ENCODE peak calls at places on chromosomes 4 and X, in five cellular contexts. X, G, A, S and B are unnamed samples.

GRCh38 chr4:134773497-134774000 is 572.0 kb upstream of the PABPC4L start:
- DNase-seq in S (no peak), A (no peak), X (no peak), G (no peak), B (no peak)

GRCh38 chrX:107730298-107730655 is 45.3 kb downstream of the TSC22D3 start:
- DNase-seq in S (no peak), G (no peak), A (peak), X (no peak), B (no peak)

GRCh38 chrX:14607446-14607845 is 78.1 kb downstream of the GLRA2 start:
- DNase-seq in A (no peak), X (no peak), G (no peak), S (no peak), B (no peak)

GRCh38 chr4:34043131-34043530 is 2201.2 kb downstream of the ARAP2 start:
- DNase-seq in X (peak), G (no peak), A (no peak), S (no peak), B (no peak)

GRCh38 chr4:120009731-120010130 is 56.9 kb downstream of the MAD2L1 start:
- DNase-seq in A (no peak), S (no peak), X (no peak), G (no peak), B (no peak)

GRCh38 chr4:7804759-7805385 is 134.8 kb downstream of the AFAP1 start:
- DNase-seq in A (no peak), X (no peak), G (no peak), S (no peak), B (no peak)

GRCh38 chr4:54657194-54657555 is 582 bp upstream of the KIT start:
- DNase-seq in A (no peak), X (no peak), G (no peak), S (no peak), B (no peak)

GRCh38 chr4:105843941-105844340 is 51.3 kb upstream of the NPNT start:
- DNase-seq in S (no peak), A (no peak), X (no peak), G (no peak), B (no peak)

GRCh38 chr4:105555409-105555808 is 3.0 kb downstream of the ARHGEF38 start:
- DNase-seq in S (peak), G (no peak), X (no peak), A (no peak), B (no peak)

GRCh38 chr4:176611954-176612353 is 180.8 kb downstream of the VEGFC start:
- DNase-seq in A (no peak), S (no peak), X (no peak), G (no peak), B (no peak)

GRCh38 chr4:137648531-137648930 is 116.2 kb upstream of the PCDH18 start:
- DNase-seq in S (no peak), X (no peak), G (no peak), A (no peak), B (no peak)

GRCh38 chr4:19675172-19675811 is 576.4 kb upstream of the SLIT2 start:
- DNase-seq in S (no peak), G (no peak), A (no peak), X (no peak), B (no peak)

GRCh38 chrX:107451754-107452153 is 2.3 kb downstream of the FRMPD3 start:
- DNase-seq in X (no peak), S (peak), A (no peak), G (no peak), B (no peak)

GRCh38 chr4:187940299-187940698 is 55.3 kb upstream of the ZFP42 start:
- DNase-seq in S (no peak), A (no peak), G (no peak), X (no peak), B (no peak)

GRCh38 chr4:13903851-13904340 is 276.4 kb upstream of the BOD1L1 start:
- DNase-seq in S (no peak), G (no peak), A (no peak), X (no peak), B (no peak)

GRCh38 chrX:119042040-119042439 is 30.8 kb upstream of the CT47C1 start:
- DNase-seq in X (no peak), G (no peak), A (no peak), S (no peak), B (no peak)

GRCh38 chr4:40621592-40622512 is 7.8 kb downstream of the RBM47 start:
- DNase-seq in X (peak), G (peak), A (peak), S (no peak), B (no peak)

GRCh38 chr4:11455201-11455835 is 26.6 kb upstream of the HS3ST1 start:
- DNase-seq in S (no peak), G (no peak), A (no peak), X (no peak), B (no peak)

GRCh38 chr4:2646386-2647149 is 109.6 kb downstream of the TNIP2 start:
- DNase-seq in X (no peak), S (no peak), G (peak), A (no peak), B (no peak)

GRCh38 chrX:102837843-102838242 is 99.2 kb upstream of the RAB40AL start:
- DNase-seq in A (no peak), X (no peak), S (no peak), G (no peak), B (no peak)

GRCh38 chrX:51893931-51894696 is 691 bp downstream of the MAGED1 start:
- DNase-seq in X (peak), S (peak), A (no peak), G (peak), B (no peak)

GRCh38 chr4:70931359-70931758 is 29.2 kb downstream of the MOB1B start:
- DNase-seq in S (no peak), A (no peak), G (no peak), X (no peak), B (no peak)
- H3K27ac ChIP-seq in S (no peak), A (no peak), G (no peak), X (peak), B (no peak)

GRCh38 chrX:136708348-136708747 is 60.4 kb downstream of the CD40LG start:
- DNase-seq in X (no peak), S (no peak), A (no peak), G (no peak), B (no peak)
- TF ChIP-seq CTCF in X (peak), S (peak), A (peak), G (no peak), B (no peak)

GRCh38 chr4:150854600-150854999 is 160.5 kb downstream of the LRBA start:
- DNase-seq in A (no peak), X (no peak), S (no peak), G (no peak), B (no peak)

GRCh38 chr4:150863456-150863855 is 151.6 kb downstream of the LRBA start:
- DNase-seq in G (no peak), X (no peak), S (no peak), A (no peak), B (no peak)

GRCh38 chr4:150855981-150856510 is 159.0 kb downstream of the LRBA start:
- DNase-seq in X (no peak), S (no peak), G (no peak), A (no peak), B (no peak)

GRCh38 chr4:150862829-150863228 is 152.3 kb downstream of the LRBA start:
- DNase-seq in A (no peak), X (no peak), S (no peak), G (no peak), B (no peak)

DNA sequence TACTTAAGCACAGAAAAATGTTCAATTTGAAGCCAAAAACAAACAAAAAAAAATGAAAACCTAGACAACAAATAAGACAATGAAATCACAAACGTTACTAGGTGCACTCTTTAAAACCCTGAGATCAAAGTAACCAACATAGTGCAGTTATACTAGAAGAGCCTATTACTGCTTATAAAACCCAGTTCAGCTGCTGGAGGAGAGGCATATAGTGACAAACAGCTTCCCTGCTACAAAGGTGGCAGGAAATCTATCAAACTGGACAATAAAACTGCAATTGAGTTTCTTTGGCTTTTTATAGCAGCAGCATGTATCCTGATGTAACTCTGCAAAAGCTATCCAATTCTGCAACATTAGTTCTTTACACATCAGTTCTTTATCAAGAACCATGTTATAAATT is 155.6 kb downstream of the LRBA start:
- DNase-seq in G (no peak), A (no peak), S (no peak), X (no peak), B (no peak)
- H3K27ac ChIP-seq in G (no peak), A (no peak), S (no peak), X (no peak), B (no peak)

GRCh38 chr4:64330143-64330542 is 79.1 kb downstream of the TECRL start:
- DNase-seq in S (no peak), A (no peak), X (no peak), G (no peak), B (no peak)
- TF ChIP-seq CTCF in S (peak), A (no peak), X (no peak), G (no peak), B (no peak)

DNA sequence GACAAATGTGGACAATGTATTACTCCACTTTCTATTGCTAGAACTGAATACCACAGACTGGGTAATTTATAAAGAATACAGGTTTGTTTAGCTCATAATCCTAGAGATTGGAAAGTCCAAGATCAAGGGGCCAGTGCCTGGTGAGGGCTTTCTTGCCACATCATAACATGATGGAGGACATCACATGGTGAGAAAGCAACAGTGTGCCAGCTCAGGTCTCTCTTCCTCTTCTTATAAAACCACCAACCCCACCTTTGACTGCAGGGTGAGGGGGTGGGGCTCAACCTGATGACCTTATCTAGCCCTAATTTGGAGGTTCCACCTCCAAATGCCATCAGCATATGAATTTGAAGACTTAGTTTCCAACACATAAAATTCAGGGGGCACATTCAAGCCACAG is 105.7 kb upstream of the CXorf66 start:
- DNase-seq in G (no peak), S (no peak), A (no peak), X (no peak), B (no peak)
- H3K27ac ChIP-seq in G (no peak), S (no peak), A (no peak), X (no peak), B (no peak)

GRCh38 chr4:46937493-46937892 is 28.4 kb upstream of the COX7B2 start:
- DNase-seq in A (no peak), X (no peak), G (no peak), S (no peak), B (no peak)
- TF ChIP-seq CTCF in A (no peak), X (peak), G (no peak), S (peak), B (no peak)

DNA sequence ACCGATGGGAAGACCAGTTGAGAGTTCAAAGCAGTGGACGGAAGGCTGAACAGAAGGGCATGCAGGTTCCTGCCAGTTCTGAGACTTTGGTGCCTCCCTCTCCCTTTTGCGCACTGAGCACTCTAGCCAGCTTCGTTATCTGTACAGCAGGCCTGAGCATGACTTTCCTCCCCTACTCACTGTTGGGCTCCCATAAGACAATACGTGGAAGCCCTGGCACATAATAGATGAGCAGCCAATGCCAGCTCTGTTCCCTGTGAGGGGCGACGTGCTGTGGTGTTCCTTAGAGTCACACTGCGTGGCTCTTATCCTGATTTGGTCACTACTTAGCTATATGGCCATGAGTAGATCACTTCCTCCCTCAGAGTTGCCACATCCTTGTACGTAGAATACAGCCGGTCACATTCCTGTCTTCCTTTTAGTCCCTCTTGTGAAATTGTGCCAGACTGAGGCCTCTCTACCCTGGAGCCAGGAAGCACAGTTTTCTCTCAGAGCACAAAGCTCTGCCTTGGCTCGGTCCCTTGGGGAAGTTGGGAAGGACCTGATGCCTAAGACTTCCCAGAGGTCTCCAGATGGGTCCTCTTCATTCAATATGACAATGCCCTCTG is 160.4 kb upstream of the MAMLD1 start:
- DNase-seq in X (no peak), G (no peak), S (no peak), A (no peak), B (no peak)
- H3K27ac ChIP-seq in X (no peak), G (no peak), S (no peak), A (no peak), B (no peak)

GRCh38 chr4:94278777-94279176 is 63.9 kb downstream of the HPGDS start:
- DNase-seq in G (no peak), A (no peak), S (no peak), X (no peak), B (no peak)
- TF ChIP-seq CTCF in G (no peak), A (no peak), S (no peak), X (no peak), B (no peak)

DNA sequence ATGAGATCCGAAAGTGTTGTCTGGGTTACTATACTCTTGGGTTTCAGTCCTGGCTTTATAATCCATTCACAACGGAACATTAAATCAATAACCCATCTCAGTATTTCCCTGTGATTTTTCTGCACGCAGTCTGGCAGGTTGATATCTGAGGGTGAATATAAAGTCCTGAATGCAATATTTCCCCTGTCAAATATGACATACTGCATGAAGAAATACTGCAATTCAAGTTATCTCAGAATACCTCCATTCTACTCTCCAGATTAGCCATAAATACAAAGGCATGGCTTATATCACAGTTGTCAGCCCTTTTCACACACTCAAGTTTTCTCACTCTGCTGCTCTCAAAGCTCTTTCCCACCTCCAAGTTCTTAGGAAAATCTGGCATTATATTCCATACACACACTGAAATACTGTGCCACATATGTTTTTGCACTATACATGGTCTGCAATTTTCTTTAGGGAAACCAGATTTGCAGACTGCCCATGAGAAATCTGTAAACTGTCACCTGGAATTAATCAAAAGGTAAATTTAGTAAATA is 64.7 kb downstream of the WDFY3 start:
- DNase-seq in X (no peak), S (no peak), G (no peak), A (no peak), B (no peak)
- H3K27ac ChIP-seq in X (no peak), S (no peak), G (no peak), A (no peak), B (no peak)